ENCODE peak calls at places on chromosomes 7 and 10, in six cellular contexts. Q, U, Y, I, L and O are unnamed samples.
A peak's percentile ranks its signal among the peaks of the same experiment; 100 is the strongest.

GRCh38 chr7:69845721-69846495 is 247.6 kb downstream of the AUTS2 start:
- DNase-seq in Q (no peak), U (no peak), Y (no peak), I (no peak), L (no peak), O (no peak)

GRCh38 chr7:153188630-153189029 is 429.1 kb downstream of the ACTR3B start:
- DNase-seq in Q (no peak), U (no peak), Y (no peak), I (no peak), L (no peak), O (no peak)

GRCh38 chr10:123782549-123782948 is 109.1 kb downstream of the CPXM2 start:
- DNase-seq in Q (no peak), U (no peak), Y (no peak), I (no peak), L (no peak), O (no peak)

GRCh38 chr7:78368781-78369180 is 570.2 kb downstream of the PHTF2 start:
- DNase-seq in Q (no peak), U (no peak), Y (no peak), I (no peak), L (no peak), O (no peak)

GRCh38 chr10:42999385-43000020 is 77.4 kb upstream of the RET start:
- DNase-seq in Q (no peak), U (no peak), Y (no peak), I (no peak), L (no peak), O (no peak)

GRCh38 chr10:98376485-98376884 is 38.5 kb downstream of the PYROXD2 start:
- DNase-seq in Q (no peak), U (no peak), Y (no peak), I (no peak), L (no peak), O (no peak)

GRCh38 chr10:60521974-60522405 is 132.3 kb upstream of the ANK3 start:
- DNase-seq in Q (peak; percentile 35), U (no peak), Y (no peak), I (no peak), L (no peak), O (no peak)

GRCh38 chr7:105689093-105689819 is 108.0 kb upstream of the EFCAB10 start:
- DNase-seq in Q (peak; percentile 72), U (no peak), Y (no peak), I (no peak), L (no peak), O (no peak)

GRCh38 chr10:92691042-92691590 is 1.4 kb downstream of the HHEX start:
- DNase-seq in Q (peak; percentile 58), U (no peak), Y (no peak), I (peak; percentile 66), L (no peak), O (peak; percentile 29)

GRCh38 chr10:130250127-130250526 is 113.9 kb downstream of the GLRX3 start:
- DNase-seq in Q (no peak), U (no peak), Y (no peak), I (no peak), L (no peak), O (no peak)

GRCh38 chr10:130254168-130255061 is 118.2 kb downstream of the GLRX3 start:
- DNase-seq in Q (no peak), U (no peak), Y (no peak), I (no peak), L (no peak), O (no peak)

GRCh38 chr10:130246113-130246512 is 109.9 kb downstream of the GLRX3 start:
- DNase-seq in Q (no peak), U (no peak), Y (no peak), I (no peak), L (no peak), O (no peak)

GRCh38 chr10:130255777-130256176 is 119.6 kb downstream of the GLRX3 start:
- DNase-seq in Q (no peak), U (no peak), Y (no peak), I (no peak), L (no peak), O (no peak)

DNA sequence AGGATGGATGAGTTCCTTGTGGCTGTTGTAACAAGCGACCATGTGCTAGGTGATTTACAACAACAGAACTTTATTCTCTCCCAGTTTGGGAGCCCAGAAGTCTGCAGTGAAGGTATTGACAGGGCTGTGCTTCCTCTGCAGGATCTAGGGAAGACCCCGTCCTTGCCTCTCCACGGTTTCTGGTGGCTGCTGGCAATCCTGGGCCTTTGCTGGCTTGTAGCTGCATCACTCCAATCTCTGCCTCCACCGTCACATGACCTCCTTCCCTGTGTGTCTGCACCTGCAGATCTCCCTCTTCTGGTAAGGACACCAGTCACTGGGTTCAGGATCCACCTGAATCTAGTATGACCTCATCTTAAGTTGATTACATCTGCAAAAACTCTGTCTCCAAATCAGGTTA is 115.6 kb downstream of the GLRX3 start:
- DNase-seq in Q (no peak), U (no peak), Y (no peak), I (no peak), L (no peak), O (no peak)
- H3K9me3 ChIP-seq in Q (no peaks in the 10 kb centered on the region), U (no peaks in the 10 kb centered on the region), Y (no peaks in the 10 kb centered on the region), I (peaks cover 2% of the 10 kb centered on the region), L (no peaks in the 10 kb centered on the region), O (no peaks in the 10 kb centered on the region)

GRCh38 chr7:54278847-54279246 is 263.3 kb upstream of the VSTM2A start:
- DNase-seq in Q (no peak), U (no peak), Y (no peak), I (no peak), L (no peak), O (no peak)
- H3K9me3 ChIP-seq in Q (no peaks in the 10 kb centered on the region), U (no peaks in the 10 kb centered on the region), Y (no peaks in the 10 kb centered on the region), I (peaks cover 2% of the 10 kb centered on the region), L (peaks cover 11% of the 10 kb centered on the region), O (no peaks in the 10 kb centered on the region)

GRCh38 chr10:108184129-108184528 is 1019.6 kb upstream of the SORCS1 start:
- DNase-seq in Q (no peak), U (no peak), Y (no peak), I (peak; percentile 58), L (no peak), O (no peak)
- H3K9me3 ChIP-seq in Q (no peaks in the 10 kb centered on the region), U (no peaks in the 10 kb centered on the region), Y (no peaks in the 10 kb centered on the region), I (no peaks in the 10 kb centered on the region), L (no peaks in the 10 kb centered on the region), O (no peaks in the 10 kb centered on the region)

GRCh38 chr10:20407421-20407820 is 489.7 kb downstream of the NEBL start:
- DNase-seq in Q (no peak), U (no peak), Y (no peak), I (no peak), L (no peak), O (no peak)
- H3K9me3 ChIP-seq in Q (no peaks in the 10 kb centered on the region), U (no peaks in the 10 kb centered on the region), Y (no peaks in the 10 kb centered on the region), I (no peaks in the 10 kb centered on the region), L (no peaks in the 10 kb centered on the region), O (no peaks in the 10 kb centered on the region)